ENCODE peak calls at places on chromosomes 11 and 22, in ten cellular contexts. K is iPS DF 6.9, Y is fibroblast of lung, A is Peyer's patch, H is sigmoid colon, J is AG10803, Q is A549, D is pancreas, L is heart left ventricle, B is adipocyte. V is an unnamed sample.

GRCh38 chr11:87039371-87039770 is 1.6 kb downstream of the TMEM135 start:
- DNase-seq in K (no peak), Y (peak), A (no peak), H (no peak), J (peak), Q (no peak), D (no peak), L (no peak), B (peak), V (no peak)

GRCh38 chr22:35995772-35996171 is 32.9 kb downstream of the RBFOX2 start:
- DNase-seq in K (no peak), Y (peak), A (no peak), H (peak), J (peak), Q (no peak), D (no peak), L (peak), B (peak), V (peak)

GRCh38 chr11:23359297-23359696 is 499.0 kb upstream of the CCDC179 start:
- DNase-seq in K (no peak), Y (peak), A (no peak), H (no peak), J (peak), Q (no peak), D (no peak), L (no peak), B (peak), V (peak)

GRCh38 chr11:5380740-5381342 is 2.8 kb upstream of the OR51M1 start:
- DNase-seq in K (peak), Y (peak), A (no peak), H (no peak), J (peak), Q (peak), D (peak), L (no peak), B (peak), V (peak)

GRCh38 chr11:111586305-111586915 is 15.8 kb upstream of the SIK2 start:
- DNase-seq in K (no peak), Y (peak), A (peak), H (no peak), J (peak), Q (peak), D (no peak), L (no peak), B (peak), V (no peak)

GRCh38 chr11:77801477-77801876 is 19.0 kb downstream of the RSF1 start:
- DNase-seq in K (no peak), Y (no peak), A (no peak), H (no peak), J (peak), Q (no peak), D (no peak), L (no peak), B (no peak), V (no peak)

GRCh38 chr11:14422052-14422813 is 63.2 kb upstream of the RRAS2 start:
- DNase-seq in K (peak), Y (peak), A (peak), H (peak), J (peak), Q (peak), D (peak), L (peak), B (peak), V (peak)

GRCh38 chr11:71218789-71219499 is 33.4 kb downstream of the SHANK2 start:
- DNase-seq in K (no peak), Y (no peak), A (no peak), H (peak), J (no peak), Q (no peak), D (no peak), L (no peak), B (no peak), V (no peak)

GRCh38 chr22:44676441-44677298 is 25.3 kb upstream of the PRR5 start:
- DNase-seq in K (no peak), Y (no peak), A (no peak), H (no peak), J (no peak), Q (peak), D (no peak), L (peak), B (peak), V (no peak)

GRCh38 chr11:27116684-27117083 is 76.1 kb downstream of the BBOX1 start:
- DNase-seq in K (no peak), Y (peak), A (no peak), H (no peak), J (peak), Q (no peak), D (no peak), L (no peak), B (peak), V (peak)

GRCh38 chr11:34178422-34178821 is 73.0 kb downstream of the NAT10 start:
- DNase-seq in K (no peak), Y (no peak), A (no peak), H (no peak), J (no peak), Q (no peak), D (no peak), L (peak), B (no peak), V (no peak)

GRCh38 chr22:18121436-18122253 is 11.0 kb downstream of the TUBA8 start:
- DNase-seq in K (no peak), Y (no peak), A (no peak), H (no peak), J (no peak), Q (no peak), D (no peak), L (no peak), B (no peak), V (no peak)

GRCh38 chr22:38618682-38619081 is 37.5 kb downstream of the FAM227A start:
- DNase-seq in K (no peak), Y (peak), A (no peak), H (no peak), J (no peak), Q (no peak), D (no peak), L (no peak), B (no peak), V (no peak)

GRCh38 chr22:42962295-42963230 is 52.4 kb downstream of the PACSIN2 start:
- DNase-seq in K (no peak), Y (no peak), A (no peak), H (no peak), J (peak), Q (peak), D (no peak), L (no peak), B (peak), V (no peak)

GRCh38 chr22:26568207-26568706 is 21.7 kb downstream of the TPST2 start:
- DNase-seq in K (peak), Y (peak), A (no peak), H (no peak), J (peak), Q (no peak), D (no peak), L (no peak), B (no peak), V (no peak)

GRCh38 chr22:39518996-39519680 is 1.2 kb upstream of the ATF4 start:
- DNase-seq in K (no peak), Y (peak), A (no peak), H (no peak), J (no peak), Q (no peak), D (no peak), L (no peak), B (no peak), V (no peak)

GRCh38 chr22:31199187-31199586 is 12.9 kb upstream of the LIMK2 start:
- DNase-seq in K (no peak), Y (no peak), A (no peak), H (no peak), J (no peak), Q (no peak), D (no peak), L (no peak), B (no peak), V (no peak)

GRCh38 chr22:45328822-45329535 is 19.2 kb downstream of the FAM118A start:
- DNase-seq in K (no peak), Y (no peak), A (no peak), H (no peak), J (peak), Q (no peak), D (no peak), L (no peak), B (no peak), V (no peak)

GRCh38 chr11:1992111-1992510 is 5.5 kb downstream of the H19 start:
- DNase-seq in K (no peak), Y (no peak), A (no peak), H (peak), J (no peak), Q (no peak), D (peak), L (no peak), B (no peak), V (no peak)

GRCh38 chr22:21866821-21867527 is 471 bp downstream of the MAPK1 start:
- DNase-seq in K (no peak), Y (no peak), A (no peak), H (peak), J (no peak), Q (peak), D (no peak), L (no peak), B (peak), V (no peak)

GRCh38 chr11:72646472-72646871 is 27.8 kb downstream of the PDE2A start:
- DNase-seq in K (no peak), Y (no peak), A (no peak), H (no peak), J (no peak), Q (no peak), D (no peak), L (no peak), B (no peak), V (no peak)

GRCh38 chr11:12675951-12676711 is 1.9 kb downstream of the TEAD1 start:
- DNase-seq in K (no peak), Y (peak), A (no peak), H (peak), J (peak), Q (no peak), D (no peak), L (no peak), B (peak), V (no peak)

GRCh38 chr11:21707116-21707769 is 485.6 kb upstream of the ANO5 start:
- DNase-seq in K (no peak), Y (no peak), A (no peak), H (no peak), J (no peak), Q (no peak), D (no peak), L (no peak), B (no peak), V (no peak)

DNA sequence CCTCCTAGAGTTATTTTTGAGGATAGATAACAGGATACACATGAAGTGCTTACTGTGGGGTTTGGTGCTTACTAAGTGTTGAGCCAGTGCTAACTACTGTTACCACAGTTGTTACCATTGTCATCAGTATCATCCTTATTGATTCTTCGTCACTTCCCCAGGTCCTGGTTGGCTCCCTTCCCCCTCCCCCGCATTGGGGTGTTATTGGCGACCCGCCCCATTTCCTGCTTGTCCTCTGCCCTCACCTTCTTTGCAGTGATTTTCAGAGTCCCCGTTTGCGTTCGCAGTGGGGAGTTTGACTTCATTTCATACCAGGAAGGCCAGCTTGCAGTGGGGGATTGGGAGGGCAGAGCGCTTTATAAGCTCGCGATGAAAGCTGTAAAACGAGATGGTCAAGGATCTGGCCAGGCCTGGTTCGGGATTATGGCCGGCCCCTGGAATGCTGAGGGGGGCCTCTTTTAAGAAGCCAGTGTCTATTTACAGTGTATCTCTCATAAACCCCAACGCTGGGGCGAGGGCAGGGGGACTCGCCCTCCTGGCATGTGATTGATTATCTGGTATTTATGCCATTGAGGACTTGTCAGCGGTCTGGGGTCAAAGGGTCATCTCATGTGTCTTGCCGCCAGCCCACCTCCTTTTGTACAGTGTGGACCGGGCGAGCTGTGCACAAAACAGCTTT is 84.6 kb upstream of the NNMT start:
- DNase-seq in K (no peak), Y (no peak), A (no peak), H (no peak), J (no peak), Q (no peak), D (no peak), L (no peak), B (no peak), V (no peak)
- H3K4me3 ChIP-seq in K (no peak), Y (no peak), A (no peak), H (no peak), J (no peak), Q (no peak), D (no peak), L (no peak), B (no peak), V (no peak)

DNA sequence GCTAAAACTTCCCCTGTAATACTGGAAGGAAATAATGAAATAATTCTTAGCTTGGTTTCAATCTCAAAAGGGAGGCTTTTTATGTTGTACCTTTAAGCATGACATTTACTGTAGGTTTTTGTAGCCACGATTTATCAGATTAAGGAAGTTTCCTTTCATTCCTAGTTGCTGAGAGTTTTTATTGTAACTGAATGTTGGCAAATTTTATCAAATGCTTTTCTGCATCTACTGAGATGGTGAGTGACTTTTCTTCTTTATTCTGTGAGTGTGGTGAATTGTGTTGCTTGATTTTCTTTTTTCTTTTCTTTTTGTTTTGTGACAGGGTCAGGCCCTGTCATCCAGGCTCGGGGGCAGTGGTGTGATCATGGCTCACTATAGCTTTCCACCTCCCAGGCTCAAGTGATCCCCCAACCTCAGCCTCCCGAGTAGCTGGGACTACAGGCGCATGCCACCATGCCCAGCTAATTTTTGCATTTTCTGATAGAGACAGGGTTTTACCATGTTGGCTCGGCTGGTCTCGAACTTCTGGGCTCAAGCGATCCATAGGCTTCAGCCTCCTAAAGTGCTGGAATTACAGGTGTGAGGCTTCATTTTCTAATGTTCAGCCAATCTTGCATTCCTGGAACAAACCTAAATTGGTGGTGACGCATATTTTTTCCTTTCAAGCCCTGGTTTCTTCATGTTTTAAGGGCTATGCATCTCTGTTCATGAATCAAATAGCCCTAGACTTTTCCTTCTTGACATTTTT is 26.2 kb downstream of the SUSD2 start:
- DNase-seq in K (no peak), Y (peak), A (no peak), H (no peak), J (no peak), Q (no peak), D (no peak), L (no peak), B (no peak), V (no peak)
- H3K4me3 ChIP-seq in K (no peak), Y (no peak), A (no peak), H (no peak), J (no peak), Q (no peak), D (no peak), L (peak), B (peak), V (no peak)

GRCh38 chr11:67304511-67305113 is 1.3 kb downstream of the SSH3 start:
- DNase-seq in K (no peak), Y (no peak), A (no peak), H (peak), J (no peak), Q (no peak), D (peak), L (no peak), B (no peak), V (no peak)
- H3K4me3 ChIP-seq in K (peak), Y (peak), A (peak), H (peak), J (peak), Q (peak), D (no peak), L (peak), B (peak), V (peak)

GRCh38 chr11:30586251-30587144 is at the start of gene MPPED2:
- DNase-seq in K (no peak), Y (no peak), A (no peak), H (peak), J (no peak), Q (peak), D (peak), L (peak), B (no peak), V (no peak)
- H3K4me3 ChIP-seq in K (peak), Y (peak), A (peak), H (peak), J (peak), Q (peak), D (peak), L (peak), B (peak), V (peak)

GRCh38 chr11:119024430-119025098 is 6.0 kb downstream of the TRAPPC4 start:
- DNase-seq in K (no peak), Y (no peak), A (no peak), H (peak), J (no peak), Q (no peak), D (no peak), L (no peak), B (no peak), V (no peak)

GRCh38 chr11:119023741-119024140 is 5.2 kb downstream of the TRAPPC4 start:
- DNase-seq in K (no peak), Y (peak), A (no peak), H (no peak), J (no peak), Q (no peak), D (no peak), L (no peak), B (no peak), V (no peak)

GRCh38 chr11:119016216-119017009 is 1.7 kb downstream of the RPS25 start:
- DNase-seq in K (no peak), Y (no peak), A (no peak), H (no peak), J (no peak), Q (no peak), D (no peak), L (no peak), B (no peak), V (no peak)

GRCh38 chr11:119018074-119018938 is at the start of the genes RPS25 and TRAPPC4:
- DNase-seq in K (peak), Y (peak), A (peak), H (peak), J (peak), Q (peak), D (peak), L (peak), B (peak), V (peak)

DNA sequence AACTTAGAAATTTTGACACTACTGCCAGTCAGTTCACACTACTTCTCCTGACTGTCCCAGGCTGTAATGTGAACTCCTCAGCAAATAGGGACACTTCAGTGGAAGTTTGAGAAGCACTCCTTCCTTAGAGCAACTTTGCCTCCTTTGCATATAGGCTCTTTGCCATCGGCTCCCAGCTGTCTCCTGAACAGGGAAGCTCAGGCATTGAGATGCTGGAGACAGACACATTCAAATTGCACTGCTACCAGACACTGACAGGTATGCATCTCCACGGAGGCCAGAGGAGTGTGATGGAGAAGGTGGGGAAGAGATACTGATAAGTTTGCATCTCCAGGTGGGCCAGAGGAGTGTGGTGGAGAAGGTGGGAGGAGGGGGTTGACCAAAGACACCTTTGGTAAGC is 1.4 kb downstream of the TRAPPC4 start:
- DNase-seq in K (no peak), Y (no peak), A (no peak), H (peak), J (no peak), Q (no peak), D (no peak), L (no peak), B (no peak), V (no peak)
- H3K4me3 ChIP-seq in K (no peak), Y (peak), A (peak), H (peak), J (peak), Q (peak), D (no peak), L (peak), B (peak), V (peak)

DNA sequence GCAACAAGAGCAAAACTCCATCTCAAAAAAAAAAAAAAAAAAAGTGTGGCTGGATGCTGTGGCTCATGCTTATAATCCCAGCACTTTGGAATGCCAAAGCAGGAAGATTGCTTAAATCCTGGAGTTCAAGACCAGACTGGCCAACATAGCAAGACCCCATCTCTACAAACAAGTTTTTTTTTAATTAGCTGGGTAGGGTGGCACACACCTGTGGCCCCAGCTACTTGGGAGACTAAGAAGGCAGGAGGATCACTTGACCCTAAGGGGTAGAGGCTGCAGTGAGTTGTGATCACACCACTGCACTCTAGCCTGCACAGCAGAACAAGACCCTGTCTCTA is 19.0 kb upstream of the FEZ1 start:
- DNase-seq in K (no peak), Y (no peak), A (no peak), H (no peak), J (no peak), Q (no peak), D (no peak), L (no peak), B (no peak), V (no peak)
- H3K4me3 ChIP-seq in K (no peak), Y (no peak), A (no peak), H (no peak), J (no peak), Q (no peak), D (no peak), L (no peak), B (no peak), V (no peak)

DNA sequence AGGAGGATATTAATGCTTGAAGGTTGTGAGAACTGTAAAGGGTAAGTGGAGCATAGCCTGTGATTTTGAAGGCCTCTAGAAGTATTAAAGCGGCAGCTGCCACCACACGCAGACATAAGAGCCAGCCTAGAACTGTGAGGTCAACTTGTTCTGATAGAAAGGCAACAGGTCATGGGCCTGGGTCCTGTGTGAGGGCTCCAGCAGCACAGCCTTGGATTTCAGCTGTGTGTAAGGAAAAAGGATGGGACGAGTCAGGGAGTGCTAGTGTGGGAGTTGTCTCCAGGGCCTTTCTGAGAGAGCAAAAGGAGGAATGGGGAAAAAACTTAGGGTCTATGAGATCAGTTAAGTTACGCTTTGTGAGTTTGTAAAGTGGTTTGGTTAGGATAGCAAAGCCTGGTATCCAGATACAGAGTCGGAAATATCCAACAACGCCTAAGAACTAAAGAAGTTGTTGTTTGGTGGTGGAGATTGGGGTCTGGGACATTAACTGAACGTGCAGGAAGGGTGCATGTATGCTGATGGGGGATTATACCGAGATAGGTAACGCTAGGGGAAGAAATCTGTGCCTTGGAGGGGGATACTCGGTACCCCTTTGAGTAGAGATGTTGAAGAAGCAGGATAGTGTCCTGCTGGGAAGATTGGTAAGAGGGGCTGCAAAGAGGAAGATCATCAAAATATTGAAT is 17.4 kb upstream of the ANO1 start:
- DNase-seq in K (no peak), Y (no peak), A (no peak), H (no peak), J (no peak), Q (no peak), D (no peak), L (no peak), B (no peak), V (no peak)
- H3K4me3 ChIP-seq in K (no peak), Y (no peak), A (no peak), H (no peak), J (no peak), Q (no peak), D (no peak), L (no peak), B (no peak), V (no peak)

V was measured in skeletal muscle cell.